ENCODE peak calls at places on chromosomes 6 and 20, in four cellular contexts. H, Z, T and U are unnamed samples.

GRCh38 chr6:37137201-37137880 is 32.6 kb upstream of the PIM1 start:
- DNase-seq in H (peak), Z (no peak), T (no peak), U (peak)

GRCh38 chr6:29834564-29835436 is 7.2 kb downstream of the HLA-G start:
- DNase-seq in H (peak), Z (no peak), T (no peak), U (no peak)

GRCh38 chr6:10692965-10693538 is 1.4 kb downstream of the C6orf52 start:
- DNase-seq in H (peak), Z (no peak), T (no peak), U (no peak)

GRCh38 chr6:135819665-135820064 is 31.8 kb upstream of the PDE7B start:
- DNase-seq in H (no peak), Z (no peak), T (no peak), U (no peak)

GRCh38 chr6:84449220-84449619 is 221.8 kb upstream of the CEP162 start:
- DNase-seq in H (no peak), Z (no peak), T (no peak), U (no peak)

GRCh38 chr6:46220351-46221220 is 49.8 kb upstream of the ENPP5 start:
- DNase-seq in H (no peak), Z (no peak), T (no peak), U (no peak)

GRCh38 chr6:154234019-154234772 is 122.4 kb downstream of the IPCEF1 start:
- DNase-seq in H (no peak), Z (no peak), T (no peak), U (no peak)

GRCh38 chr6:144064402-144064830 is 31.0 kb downstream of the SF3B5 start:
- DNase-seq in H (no peak), Z (peak), T (peak), U (no peak)

GRCh38 chr20:45910670-45911485 is 1.1 kb downstream of the PLTP start:
- DNase-seq in H (peak), Z (peak), T (peak), U (peak)

GRCh38 chr6:12289655-12290489 is at the start of gene EDN1:
- DNase-seq in H (peak), Z (peak), T (peak), U (peak)

GRCh38 chr6:54072708-54073313 is 38.4 kb upstream of the MLIP start:
- DNase-seq in H (peak), Z (no peak), T (no peak), U (no peak)

GRCh38 chr20:35837577-35838195 is 65.9 kb downstream of the PHF20 start:
- DNase-seq in H (no peak), Z (no peak), T (no peak), U (no peak)

GRCh38 chr6:127793396-127793795 is 107.5 kb downstream of the THEMIS start:
- DNase-seq in H (no peak), Z (no peak), T (no peak), U (no peak)

GRCh38 chr20:37071481-37071911 is 24.3 kb downstream of the RBL1 start:
- DNase-seq in H (no peak), Z (no peak), T (no peak), U (peak)

GRCh38 chr20:13274311-13274965 is 53.4 kb downstream of the ISM1 start:
- DNase-seq in H (peak), Z (no peak), T (no peak), U (no peak)

GRCh38 chr6:13044390-13044789 is 283.9 kb downstream of the TBC1D7 start:
- DNase-seq in H (peak), Z (no peak), T (no peak), U (no peak)

GRCh38 chr20:63120286-63121090 is 95.4 kb downstream of the YTHDF1 start:
- DNase-seq in H (no peak), Z (peak), T (peak), U (peak)

GRCh38 chr6:34897708-34898107 is 8.7 kb downstream of the ANKS1A start:
- DNase-seq in H (no peak), Z (no peak), T (no peak), U (no peak)

GRCh38 chr6:48136856-48137255 is 25.9 kb upstream of the PTCHD4 start:
- DNase-seq in H (no peak), Z (no peak), T (no peak), U (no peak)

GRCh38 chr20:8932192-8933150 is 136.4 kb upstream of the PLCB4 start:
- DNase-seq in H (no peak), Z (no peak), T (no peak), U (no peak)

GRCh38 chr20:45459606-45460005 is 9.9 kb upstream of the WFDC2 start:
- DNase-seq in H (no peak), Z (no peak), T (no peak), U (no peak)

GRCh38 chr20:41405436-41405835 is 38.8 kb upstream of the EMILIN3 start:
- DNase-seq in H (no peak), Z (no peak), T (no peak), U (no peak)
- H3K27ac ChIP-seq in H (no peak), Z (no peak), T (no peak), U (no peak)

GRCh38 chr20:24781061-24781980 is 167.7 kb upstream of the CST7 start:
- DNase-seq in H (peak), Z (peak), T (peak), U (peak)
- TF ChIP-seq CTCF in H (peak), Z (peak), T (peak), U (peak)

DNA sequence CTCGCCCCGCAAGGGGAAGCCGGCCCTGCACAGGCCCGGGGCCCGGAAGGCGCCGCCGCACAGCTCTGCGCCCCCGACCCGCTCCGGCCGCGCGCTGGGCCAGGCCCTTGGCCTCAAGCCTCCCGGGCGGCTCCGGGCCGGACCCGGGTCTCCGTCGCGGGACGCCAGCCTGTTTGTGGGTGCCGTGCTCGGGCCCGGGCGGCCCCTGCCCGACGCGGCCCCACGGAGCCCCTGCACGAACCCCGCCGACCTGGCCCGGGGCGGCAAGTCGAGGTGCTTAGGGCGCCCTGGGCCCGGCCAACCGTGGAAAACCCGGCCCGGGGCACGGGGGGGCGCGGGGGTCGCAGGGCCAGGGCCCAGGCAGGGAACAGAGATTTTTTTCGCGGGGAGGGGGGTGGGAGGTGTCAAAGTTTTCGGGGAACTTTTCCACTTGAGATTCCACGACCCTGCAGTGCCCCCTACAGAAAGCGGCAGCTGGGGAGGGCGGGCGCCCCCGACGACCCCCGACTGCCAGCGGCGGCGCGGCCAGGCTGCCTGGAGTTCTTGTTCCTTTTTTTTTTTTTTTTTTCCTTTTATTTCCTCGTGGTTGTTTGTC is 805 bp upstream of the STX16 start:
- DNase-seq in H (peak), Z (peak), T (peak), U (no peak)
- H3K4me3 ChIP-seq in H (peak), Z (peak), T (peak), U (peak)

GRCh38 chr6:161496941-161497340 is 223.1 kb upstream of the AGPAT4 start:
- DNase-seq in H (peak), Z (no peak), T (no peak), U (no peak)

GRCh38 chr6:161493731-161494130 is 219.9 kb upstream of the AGPAT4 start:
- DNase-seq in H (no peak), Z (no peak), T (no peak), U (no peak)

GRCh38 chr6:161503570-161503969 is 229.7 kb upstream of the AGPAT4 start:
- DNase-seq in H (peak), Z (no peak), T (no peak), U (no peak)

GRCh38 chr6:161498359-161498758 is 224.5 kb upstream of the AGPAT4 start:
- DNase-seq in H (peak), Z (no peak), T (no peak), U (no peak)

DNA sequence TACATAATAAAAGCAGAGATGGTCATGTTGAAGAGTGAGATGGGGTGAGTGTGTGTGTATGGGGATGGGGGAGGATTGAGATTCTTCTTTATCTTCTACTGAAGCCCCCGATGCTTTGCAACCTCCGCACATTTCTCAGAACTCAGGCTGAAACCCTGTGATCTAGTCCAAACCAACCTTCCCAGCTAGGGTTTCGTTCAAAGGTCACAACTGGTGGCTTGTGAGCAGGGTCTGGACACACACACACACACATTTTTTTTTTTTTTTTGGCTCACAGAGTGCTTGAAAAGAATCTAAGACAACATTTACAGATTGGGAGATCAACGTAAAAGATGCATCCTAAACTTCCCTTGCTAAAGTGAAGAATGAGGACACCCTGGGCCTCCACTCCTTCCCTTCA is 225.0 kb upstream of the AGPAT4 start:
- DNase-seq in H (no peak), Z (no peak), T (no peak), U (no peak)
- H3K27ac ChIP-seq in H (no peak), Z (no peak), T (no peak), U (no peak)

DNA sequence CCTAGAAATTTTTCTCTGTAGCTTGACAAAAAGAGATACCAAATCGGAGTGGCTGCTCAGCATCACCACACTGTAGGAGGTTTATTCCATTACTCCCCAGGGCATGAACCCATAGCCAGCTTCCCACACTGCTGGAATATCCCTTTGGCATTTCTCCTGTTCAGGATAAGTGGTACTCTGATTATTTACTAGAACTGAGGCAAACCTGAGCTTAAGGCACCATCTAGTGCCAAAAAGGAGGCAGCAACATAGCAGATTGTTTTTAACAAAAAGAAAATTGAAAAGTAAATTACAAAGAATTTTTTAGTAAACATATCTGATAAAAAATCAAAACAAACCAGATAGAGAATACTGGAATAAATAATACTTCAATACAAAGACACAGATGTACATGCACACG is 181.7 kb downstream of the WDR27 start:
- DNase-seq in H (no peak), Z (no peak), T (no peak), U (no peak)
- TF ChIP-seq CTCF in H (peak), Z (no peak), T (peak), U (peak)

GRCh38 chr6:80967618-80968017 is 784.9 kb downstream of the TENT5A start:
- DNase-seq in H (peak), Z (no peak), T (no peak), U (no peak)
- H3K4me3 ChIP-seq in H (no peak), Z (no peak), T (no peak), U (no peak)

GRCh38 chr20:19974621-19975435 is 42.3 kb upstream of the NAA20 start:
- DNase-seq in H (no peak), Z (peak), T (peak), U (peak)

GRCh38 chr20:19976595-19977372 is 40.4 kb upstream of the NAA20 start:
- DNase-seq in H (peak), Z (no peak), T (peak), U (no peak)

GRCh38 chr20:19975436-19975799 is 41.7 kb upstream of the NAA20 start:
- DNase-seq in H (no peak), Z (no peak), T (peak), U (no peak)

GRCh38 chr20:19975901-19976300 is 41.3 kb upstream of the NAA20 start:
- DNase-seq in H (no peak), Z (no peak), T (no peak), U (no peak)

DNA sequence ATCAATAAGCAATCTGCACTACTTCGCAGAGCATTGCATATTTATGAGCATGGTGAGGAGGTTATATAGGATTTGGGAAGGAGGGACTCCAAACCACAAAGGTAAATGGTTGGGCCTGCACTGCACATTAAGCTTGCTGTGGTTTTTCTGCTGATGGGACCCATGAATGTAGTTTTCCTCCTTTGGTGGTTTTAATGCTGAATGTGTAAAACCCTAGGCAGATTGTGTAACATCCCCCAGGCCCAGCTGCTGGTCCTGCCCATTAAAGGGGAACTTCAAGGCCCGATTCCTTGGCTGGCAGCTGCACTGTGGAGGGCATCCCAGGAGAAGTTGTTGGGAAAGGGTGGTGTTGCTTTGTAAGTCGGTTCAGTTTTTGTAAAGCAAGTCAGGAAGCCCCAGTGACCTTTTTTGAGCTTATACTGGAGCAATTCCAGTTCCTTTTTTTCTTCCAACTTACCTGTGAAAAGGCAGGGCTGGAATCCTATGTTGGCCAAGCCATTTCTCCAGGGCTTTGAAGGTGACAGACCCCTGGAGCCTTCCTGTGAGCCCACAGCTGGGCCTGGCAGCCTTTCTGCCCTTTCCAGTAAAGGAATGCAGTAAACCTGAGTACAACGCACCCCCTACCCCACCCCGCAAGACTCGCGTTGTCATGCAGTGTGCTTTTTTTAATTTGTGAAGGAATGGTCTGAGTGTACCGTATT is 43.1 kb upstream of the NAA20 start:
- DNase-seq in H (no peak), Z (no peak), T (peak), U (no peak)
- H3K27ac ChIP-seq in H (no peak), Z (peak), T (peak), U (peak)